ENCODE peak calls at places on chromosomes 12 and 14, in seven cellular contexts. E, W, X, F, H, U and I are unnamed samples.

GRCh38 chr14:104383931-104384775 is 195.4 kb upstream of the C14orf180 start:
- DNase-seq in F (no peak), W (no peak), X (no peak), U (no peak), E (no peak), H (no peak), I (no peak)

GRCh38 chr12:75245108-75245507 is 35.5 kb upstream of the KCNC2 start:
- DNase-seq in F (no peak), U (no peak), W (no peak), H (no peak), X (no peak), E (no peak), I (no peak)

GRCh38 chr14:50260072-50260471 is 28.7 kb upstream of the SOS2 start:
- DNase-seq in E (peak; percentile 3), H (no peak), X (no peak), F (no peak), W (no peak), U (no peak), I (no peak)

GRCh38 chr12:115147916-115148315 is 463.9 kb upstream of the TBX3 start:
- DNase-seq in F (no peak), U (no peak), H (no peak), W (no peak), X (no peak), E (no peak), I (no peak)

GRCh38 chr12:66129934-66130266 is 650 bp downstream of the LLPH start:
- DNase-seq in U (no peak), F (no peak), H (peak; percentile 11), X (no peak), E (peak; percentile 34), W (no peak), I (no peak)

GRCh38 chr12:116288735-116289134 is 11.2 kb upstream of the MED13L start:
- DNase-seq in H (no peak), W (no peak), U (no peak), E (no peak), F (no peak), X (no peak), I (no peak)

GRCh38 chr12:49195734-49196133 is 6.9 kb upstream of the TUBA1A start:
- DNase-seq in X (no peak), W (no peak), U (no peak), E (no peak), H (no peak), F (no peak), I (no peak)

GRCh38 chr12:132021031-132021871 is 71.5 kb downstream of the EP400 start:
- DNase-seq in H (no peak), W (no peak), X (no peak), F (no peak), E (no peak), U (no peak), I (no peak)

GRCh38 chr14:21734457-21735074 is 60.9 kb upstream of the OR4E1 start:
- DNase-seq in W (no peak), E (peak; percentile 68), X (no peak), F (peak; percentile 92), H (peak; percentile 34), U (no peak), I (peak; percentile 66)

GRCh38 chr14:72701610-72702009 is 192.3 kb downstream of the DPF3 start:
- DNase-seq in E (peak; percentile 22), F (no peak), H (no peak), X (no peak), W (no peak), U (no peak), I (no peak)

GRCh38 chr12:122127839-122128238 is 46.2 kb downstream of the IL31 start:
- DNase-seq in H (no peak), U (no peak), W (no peak), E (no peak), X (no peak), F (no peak), I (no peak)

GRCh38 chr12:89348894-89349669 is 3.2 kb downstream of the DUSP6 start:
- DNase-seq in F (no peak), E (no peak), X (no peak), W (no peak), U (no peak), H (peak; percentile 2), I (no peak)

GRCh38 chr14:28763914-28764848 is 2.4 kb upstream of the FOXG1 start:
- DNase-seq in X (no peak), E (no peak), U (no peak), F (no peak), W (no peak), H (no peak), I (no peak)

GRCh38 chr12:50103767-50104321 is at the start of gene GPD1:
- DNase-seq in H (no peak), W (no peak), F (peak; percentile 69), E (peak; percentile 57), U (no peak), X (no peak), I (no peak)

GRCh38 chr12:25859976-25860375 is 98.5 kb upstream of the RASSF8 start:
- DNase-seq in H (no peak), E (no peak), W (no peak), U (no peak), X (no peak), F (no peak), I (no peak)

GRCh38 chr12:28340261-28340660 is 150.0 kb downstream of the CCDC91 start:
- DNase-seq in F (no peak), U (no peak), X (no peak), E (no peak), W (no peak), H (peak; percentile 52), I (no peak)

GRCh38 chr12:124830306-124830705 is 33.4 kb downstream of the SCARB1 start:
- DNase-seq in W (no peak), H (no peak), E (no peak), X (no peak), U (no peak), F (no peak), I (no peak)

GRCh38 chr14:65832431-65833253 is 420.1 kb downstream of the FUT8 start:
- DNase-seq in X (no peak), E (peak; percentile 40), U (no peak), H (peak; percentile 4), W (no peak), F (peak; percentile 45), I (no peak)

GRCh38 chr12:75208851-75209781 is 523 bp downstream of the KCNC2 start:
- DNase-seq in F (no peak), X (no peak), E (peak; percentile 48), W (no peak), U (no peak), H (peak; percentile 16), I (no peak)

GRCh38 chr12:5200276-5201087 is 156.8 kb downstream of the KCNA5 start:
- DNase-seq in U (no peak), E (peak; percentile 44), H (peak; percentile 20), F (peak; percentile 81), W (no peak), X (peak; percentile 3), I (no peak)

GRCh38 chr12:96879301-96879700 is 27.8 kb upstream of the NEDD1 start:
- DNase-seq in F (no peak), W (no peak), H (peak; percentile 17), E (peak; percentile 8), X (no peak), U (no peak), I (no peak)

GRCh38 chr12:100913872-100914600 is 119.5 kb downstream of the ANO4 start:
- DNase-seq in H (no peak), U (no peak), X (no peak), E (peak; percentile 56), W (no peak), F (no peak), I (no peak)

GRCh38 chr12:112198120-112198733 is 72.9 kb downstream of the TRAFD1 start:
- DNase-seq in U (peak; percentile 11), E (peak; percentile 75), F (peak; percentile 88), H (peak; percentile 47), W (no peak), X (peak; percentile 37), I (no peak)

GRCh38 chr12:122413516-122414404 is 8.7 kb downstream of the CLIP1 start:
- DNase-seq in F (peak; percentile 45), X (no peak), H (no peak), E (no peak), U (no peak), W (no peak), I (no peak)

GRCh38 chr14:56754966-56755365 is 55.3 kb downstream of the OTX2 start:
- DNase-seq in X (no peak), E (no peak), H (no peak), W (no peak), U (no peak), F (no peak), I (no peak)

GRCh38 chr12:19575307-19576243 is 136.3 kb downstream of the AEBP2 start:
- DNase-seq in F (no peak), W (no peak), H (peak; percentile 72), X (no peak), E (peak; percentile 80), U (peak; percentile 40), I (no peak)

GRCh38 chr12:72110814-72111615 is 161.2 kb upstream of the TRHDE start:
- DNase-seq in W (no peak), H (no peak), U (no peak), E (no peak), X (no peak), F (no peak), I (no peak)

GRCh38 chr12:32841061-32841460 is 55.5 kb downstream of the PKP2 start:
- DNase-seq in F (no peak), E (no peak), H (no peak), W (no peak), U (no peak), X (no peak), I (no peak)

GRCh38 chr12:54988402-54989054 is 4.0 kb upstream of the TESPA1 start:
- DNase-seq in X (no peak), H (peak; percentile 14), E (no peak), U (no peak), W (no peak), F (peak; percentile 78), I (no peak)

GRCh38 chr14:26735811-26736210 is 138.0 kb upstream of the NOVA1 start:
- DNase-seq in F (no peak), H (no peak), W (no peak), X (no peak), E (no peak), U (no peak), I (no peak)

GRCh38 chr12:70644836-70645235 is 7.6 kb upstream of the PTPRB start:
- DNase-seq in F (no peak), W (no peak), E (peak; percentile 49), H (no peak), U (no peak), X (no peak), I (no peak)

GRCh38 chr14:93977171-93977570 is 801 bp upstream of the ASB2 start:
- DNase-seq in F (no peak), X (no peak), E (no peak), H (no peak), U (no peak), W (no peak), I (no peak)

GRCh38 chr14:41022932-41023331 is 583.7 kb upstream of the LRFN5 start:
- DNase-seq in X (no peak), E (no peak), U (no peak), H (no peak), W (no peak), F (no peak), I (no peak)

GRCh38 chr12:117204146-117204545 is 13.9 kb upstream of the FBXO21 start:
- DNase-seq in W (no peak), F (no peak), U (no peak), X (no peak), H (no peak), E (no peak), I (no peak)